ENCODE peak calls at places on chromosome 1, in five cellular contexts. K, E, Y, C and D are unnamed samples.
A peak's percentile ranks its signal among the peaks of the same experiment; 100 is the strongest.

GRCh38 chr1:220768127-220768601 is 18.5 kb upstream of the MTARC1 start:
- DNase-seq in C (no peak), K (no peak), Y (no peak), E (no peak), D (no peak)

GRCh38 chr1:227944931-227945890 is 2.5 kb downstream of the WNT9A start:
- DNase-seq in Y (no peak), K (peak; percentile 10), E (no peak), C (peak; percentile 83), D (no peak)

GRCh38 chr1:24487455-24487854 is 15.2 kb upstream of the RCAN3 start:
- DNase-seq in K (no peak), E (no peak), C (no peak), Y (no peak), D (no peak)

GRCh38 chr1:204084247-204084772 is 11.4 kb downstream of the SOX13 start:
- DNase-seq in Y (no peak), C (peak; percentile 99), K (peak; percentile 41), E (no peak), D (peak; percentile 60)

GRCh38 chr1:156926175-156926574 is 5.7 kb downstream of the LRRC71 start:
- DNase-seq in Y (peak; percentile 81), E (no peak), K (no peak), C (peak; percentile 47), D (no peak)

GRCh38 chr1:89361681-89362080 is 2.2 kb upstream of the GBP6 start:
- DNase-seq in E (no peak), Y (no peak), C (no peak), K (no peak), D (no peak)

GRCh38 chr1:226838456-226838855 is 32.0 kb upstream of the PSEN2 start:
- DNase-seq in K (no peak), C (no peak), Y (no peak), E (no peak), D (no peak)

GRCh38 chr1:87252406-87252805 is 76.3 kb upstream of the LMO4 start:
- DNase-seq in E (no peak), K (no peak), Y (peak; percentile 82), C (no peak), D (no peak)

GRCh38 chr1:99726407-99726806 is 40.0 kb downstream of the FRRS1 start:
- DNase-seq in C (no peak), E (no peak), K (no peak), Y (no peak), D (no peak)